ENCODE peak calls at places on chromosomes 7 and 10, in four cellular contexts. One of them, this sample, is unnamed.

GRCh38 chr10:372566-372965 is 237.3 kb downstream of the ZMYND11 start:
- DNase-seq in SHP77: no peak
- DNase-seq in NCI-H460: no peak
- DNase-seq in effector memory CD4-positive, alpha-beta T cell: no peak
- DNase-seq in this sample: no peak

GRCh38 chr7:479115-479947 is 40.3 kb downstream of the PDGFA start:
- DNase-seq in SHP77: no peak
- DNase-seq in NCI-H460: no peak
- DNase-seq in effector memory CD4-positive, alpha-beta T cell: no peak
- DNase-seq in this sample: no peak

GRCh38 chr7:388023-388355 is 98.0 kb downstream of the FOXL3 start:
- DNase-seq in SHP77: no peak
- DNase-seq in NCI-H460: no peak
- DNase-seq in effector memory CD4-positive, alpha-beta T cell: no peak
- DNase-seq in this sample: no peak

GRCh38 chr7:20364815-20365214 is 34.1 kb downstream of the ITGB8 start:
- DNase-seq in SHP77: no peak
- DNase-seq in NCI-H460: no peak
- DNase-seq in effector memory CD4-positive, alpha-beta T cell: no peak
- DNase-seq in this sample: no peak

GRCh38 chr10:109895095-109895818 is 28.1 kb downstream of the XPNPEP1 start:
- DNase-seq in SHP77: no peak
- DNase-seq in NCI-H460: no peak
- DNase-seq in effector memory CD4-positive, alpha-beta T cell: no peak
- DNase-seq in this sample: peak; percentile 10

GRCh38 chr7:135490783-135491182 is 19.1 kb downstream of the CNOT4 start:
- DNase-seq in SHP77: no peak
- DNase-seq in NCI-H460: no peak
- DNase-seq in effector memory CD4-positive, alpha-beta T cell: no peak
- DNase-seq in this sample: no peak

GRCh38 chr10:83301732-83302131 is 837.6 kb upstream of the GHITM start:
- DNase-seq in SHP77: no peak
- DNase-seq in NCI-H460: no peak
- DNase-seq in effector memory CD4-positive, alpha-beta T cell: no peak
- DNase-seq in this sample: no peak

GRCh38 chr10:31587691-31588090 is 268.7 kb downstream of the ZEB1 start:
- DNase-seq in SHP77: no peak
- DNase-seq in NCI-H460: no peak
- DNase-seq in effector memory CD4-positive, alpha-beta T cell: no peak
- DNase-seq in this sample: no peak

GRCh38 chr7:46651561-46652088 is 730.6 kb upstream of the IGFBP3 start:
- DNase-seq in SHP77: no peak
- DNase-seq in NCI-H460: no peak
- DNase-seq in effector memory CD4-positive, alpha-beta T cell: no peak
- DNase-seq in this sample: no peak

GRCh38 chr10:118870467-118871243 is 115.9 kb upstream of the CACUL1 start:
- DNase-seq in SHP77: no peak
- DNase-seq in NCI-H460: peak; percentile 67
- DNase-seq in effector memory CD4-positive, alpha-beta T cell: no peak
- DNase-seq in this sample: peak; percentile 81

GRCh38 chr10:44306147-44306710 is 78.7 kb downstream of the CXCL12 start:
- DNase-seq in SHP77: no peak
- DNase-seq in NCI-H460: no peak
- DNase-seq in effector memory CD4-positive, alpha-beta T cell: no peak
- DNase-seq in this sample: no peak

GRCh38 chr7:145909956-145910611 is 206.5 kb upstream of the CNTNAP2 start:
- DNase-seq in SHP77: no peak
- DNase-seq in NCI-H460: no peak
- DNase-seq in effector memory CD4-positive, alpha-beta T cell: no peak
- DNase-seq in this sample: no peak